ENCODE peak calls at places on chromosome 3, in ten cellular contexts. A is PC-3; P is KBM-7; V is ovary; C is nephron progenitor cell; Y is GM23338; B is stimulated activated naive CD8-positive, alpha-beta T cell treated with anti-CD3 and anti-CD28 coated beads, Interleukin-15, Interleukin-2, amounts not matched to agents 100 U/mL and 50 U/mL, for 24 hours; Z is progenitor cell of endocrine pancreas; W is NCI-H2029 treated with DMSO at 0.1 percent for 48 hours; E is sciatic nerve. S is an unnamed sample.

GRCh38 chr3:194740859-194741486 is 55.3 kb downstream of the FAM43A start:
- DNase-seq in B (no peak), A (peak), Y (peak), P (no peak), Z (no peak), V (no peak), E (no peak), W (no peak), C (no peak), S (no peak)

GRCh38 chr3:64109438-64109837 is 86.1 kb upstream of the PSMD6 start:
- DNase-seq in P (no peak), Z (no peak), E (peak), Y (no peak), V (no peak), W (no peak), A (no peak), B (no peak), C (peak), S (no peak)

GRCh38 chr3:11629716-11630115 is 14.0 kb downstream of the VGLL4 start:
- DNase-seq in C (no peak), V (no peak), P (no peak), E (no peak), Z (no peak), A (no peak), W (no peak), B (no peak), Y (no peak), S (no peak)

GRCh38 chr3:4850211-4850927 is 128.9 kb upstream of the BHLHE40 start:
- DNase-seq in V (no peak), C (no peak), Z (no peak), Y (no peak), W (no peak), P (no peak), A (no peak), E (no peak), B (peak), S (no peak)

GRCh38 chr3:18236726-18237125 is 188.4 kb downstream of the SATB1 start:
- DNase-seq in V (no peak), E (no peak), Z (no peak), W (no peak), Y (no peak), C (no peak), A (no peak), P (no peak), B (no peak), S (no peak)

GRCh38 chr3:177574232-177574856 is 377.1 kb upstream of the TBL1XR1 start:
- DNase-seq in P (no peak), Z (peak), C (peak), B (no peak), W (peak), E (peak), Y (peak), V (no peak), A (no peak), S (no peak)

GRCh38 chr3:72155391-72156064 is 370.6 kb upstream of the PROK2 start:
- DNase-seq in C (no peak), A (peak), B (no peak), Z (no peak), P (peak), E (no peak), Y (no peak), V (peak), W (no peak), S (no peak)

GRCh38 chr3:176919836-176920760 is 277.2 kb downstream of the TBL1XR1 start:
- DNase-seq in W (peak), V (peak), E (peak), B (no peak), P (no peak), C (peak), A (peak), Y (no peak), Z (no peak), S (no peak)

GRCh38 chr3:187919018-187919417 is 173.8 kb upstream of the BCL6 start:
- DNase-seq in Z (no peak), Y (no peak), C (no peak), B (peak), E (no peak), W (no peak), A (no peak), V (no peak), P (peak), S (no peak)

GRCh38 chr3:125062904-125063618 is 7.3 kb upstream of the HEG1 start:
- DNase-seq in Y (no peak), E (no peak), V (no peak), W (no peak), B (no peak), Z (peak), C (no peak), A (peak), P (no peak), S (peak)

GRCh38 chr3:72052841-72053409 is 268.0 kb upstream of the PROK2 start:
- DNase-seq in Y (no peak), Z (no peak), A (no peak), W (no peak), P (no peak), B (no peak), E (no peak), C (no peak), V (no peak), S (no peak)

GRCh38 chr3:114362815-114363214 is 69.0 kb downstream of the TIGIT start:
- DNase-seq in V (no peak), A (peak), E (no peak), C (no peak), Z (no peak), Y (peak), B (no peak), W (no peak), P (no peak), S (no peak)

GRCh38 chr3:38519651-38520050 is 23.5 kb downstream of the EXOG start:
- DNase-seq in V (no peak), A (no peak), C (no peak), Y (peak), P (peak), Z (no peak), W (no peak), B (no peak), E (no peak), S (no peak)

GRCh38 chr3:8987673-8988655 is 24.7 kb upstream of the RAD18 start:
- DNase-seq in Y (peak), V (peak), C (peak), Z (peak), A (peak), P (peak), E (peak), B (peak), W (peak), S (no peak)

GRCh38 chr3:172808969-172809546 is 58.5 kb downstream of the ECT2 start:
- DNase-seq in V (no peak), P (peak), W (peak), A (peak), C (no peak), Z (no peak), Y (peak), E (no peak), B (no peak), S (no peak)

GRCh38 chr3:133488785-133489367 is 84.6 kb upstream of the CDV3 start:
- DNase-seq in Z (no peak), V (no peak), W (no peak), E (no peak), A (peak), Y (no peak), B (no peak), C (no peak), P (peak), S (no peak)

GRCh38 chr3:165805834-165806561 is 31.2 kb downstream of the BCHE start:
- DNase-seq in C (no peak), V (no peak), E (no peak), W (peak), Z (no peak), A (peak), Y (no peak), P (no peak), B (no peak), S (no peak)

GRCh38 chr3:101979033-101979432 is 129.7 kb downstream of the NFKBIZ start:
- DNase-seq in A (no peak), E (no peak), B (no peak), W (no peak), Y (no peak), V (no peak), P (no peak), Z (no peak), C (no peak), S (no peak)

GRCh38 chr3:158935846-158936245 is 134.0 kb downstream of the MFSD1 start:
- DNase-seq in A (peak), Y (no peak), B (no peak), C (no peak), W (no peak), V (no peak), Z (no peak), P (no peak), E (no peak), S (no peak)

GRCh38 chr3:15499536-15499935 is 22.0 kb downstream of the COLQ start:
- DNase-seq in A (peak), P (no peak), C (no peak), E (no peak), W (no peak), Z (no peak), V (no peak), B (no peak), Y (no peak), S (no peak)

GRCh38 chr3:23877324-23877980 is 39.3 kb downstream of the NKIRAS1 start:
- DNase-seq in A (peak), P (peak), C (no peak), Z (no peak), B (no peak), V (no peak), E (no peak), W (no peak), Y (no peak), S (no peak)

GRCh38 chr3:187112934-187113793 is 26.1 kb downstream of the RPL39L start:
- DNase-seq in A (peak), E (no peak), B (no peak), C (no peak), Y (peak), W (no peak), P (peak), Z (no peak), V (no peak), S (no peak)

GRCh38 chr3:181698263-181698944 is 13.3 kb upstream of the SOX2 start:
- DNase-seq in P (no peak), V (no peak), Y (peak), C (no peak), A (no peak), B (no peak), Z (no peak), W (no peak), E (no peak), S (no peak)

GRCh38 chr3:126781889-126782491 is 78.0 kb downstream of the CHCHD6 start:
- DNase-seq in C (no peak), W (no peak), Y (no peak), A (peak), Z (no peak), V (no peak), B (no peak), E (no peak), P (no peak), S (no peak)

GRCh38 chr3:55486857-55487375 is at the start of gene WNT5A:
- DNase-seq in Y (peak), Z (no peak), A (peak), C (peak), W (no peak), B (peak), V (peak), P (no peak), E (peak), S (peak)

GRCh38 chr3:186599142-186599784 is 13.6 kb upstream of the AHSG start:
- DNase-seq in B (no peak), C (no peak), V (no peak), Z (no peak), E (no peak), W (no peak), Y (no peak), P (no peak), A (no peak), S (no peak)

GRCh38 chr3:39505866-39506738 is 38.6 kb downstream of the MOBP start:
- DNase-seq in W (no peak), Z (no peak), E (no peak), B (no peak), P (no peak), C (no peak), Y (peak), V (no peak), A (no peak), S (no peak)

GRCh38 chr3:124157748-124158147 is 165.8 kb upstream of the ROPN1 start:
- DNase-seq in B (no peak), C (no peak), Z (no peak), A (no peak), E (no peak), W (no peak), P (no peak), V (no peak), Y (peak), S (no peak)

GRCh38 chr3:120497318-120497717 is 46.5 kb upstream of the FSTL1 start:
- DNase-seq in E (no peak), C (no peak), B (no peak), P (no peak), Y (no peak), Z (no peak), V (no peak), W (no peak), A (peak), S (no peak)

S was measured in RWPE2.